ENCODE peak calls at places on chromosomes 2 and 18, in eight cellular contexts. B is anterior cingulate cortex; L is uterus; G is left ventricle myocardium superior; X is MCF 10A; U is DMS153; A is CD8-positive, alpha-beta T cell; I is NCI-H1694 treated with DMSO at 0.1 percent for 48 hours. W is an unnamed sample.
A peak's percentile ranks its signal among the peaks of the same experiment; 100 is the strongest.

GRCh38 chr2:27705851-27706622 is 42.3 kb downstream of the SLC4A1AP start:
- DNase-seq in B (no peak), L (peak; percentile 70), G (peak; percentile 43), X (peak; percentile 99), U (peak; percentile 36), A (no peak), I (no peak), W (peak; percentile 98)

GRCh38 chr2:98761267-98761781 is 30.4 kb upstream of the MGAT4A start:
- DNase-seq in B (no peak), L (no peak), G (no peak), X (no peak), U (peak; percentile 65), A (peak; percentile 74), I (no peak), W (no peak)

GRCh38 chr2:232872826-232873225 is 2.8 kb downstream of the SNORC start:
- DNase-seq in B (no peak), L (no peak), G (no peak), X (no peak), U (no peak), A (no peak), I (no peak), W (no peak)

GRCh38 chr2:75277111-75277510 is 77.8 kb upstream of the TACR1 start:
- DNase-seq in B (no peak), L (no peak), G (no peak), X (peak; percentile 13), U (no peak), A (no peak), I (no peak), W (peak; percentile 67)

GRCh38 chr18:52607985-52608384 is 268.0 kb downstream of the DCC start:
- DNase-seq in B (no peak), L (no peak), G (no peak), X (no peak), U (no peak), A (no peak), I (no peak), W (no peak)

GRCh38 chr2:34105015-34105767 is 506.1 kb upstream of the FAM98A start:
- DNase-seq in B (no peak), L (no peak), G (no peak), X (peak; percentile 69), U (no peak), A (no peak), I (no peak), W (peak; percentile 79)

GRCh38 chr2:17818235-17818634 is 2.0 kb downstream of the MSGN1 start:
- DNase-seq in B (no peak), L (no peak), G (no peak), X (no peak), U (no peak), A (no peak), I (peak; percentile 26), W (no peak)

GRCh38 chr2:157439792-157440186 is 4.1 kb downstream of the CYTIP start:
- DNase-seq in B (no peak), L (no peak), G (no peak), X (no peak), U (no peak), A (peak; percentile 34), I (no peak), W (no peak)

GRCh38 chr2:226155476-226155875 is 644.1 kb downstream of the IRS1 start:
- DNase-seq in B (no peak), L (no peak), G (no peak), X (no peak), U (no peak), A (no peak), I (no peak), W (no peak)

GRCh38 chr2:100197643-100198153 is 55.3 kb upstream of the AFF3 start:
- DNase-seq in B (no peak), L (peak; percentile 76), G (peak; percentile 81), X (no peak), U (no peak), A (no peak), I (no peak), W (peak; percentile 51)